ENCODE peak calls at places on chromosomes 3 and 15, in seven cellular contexts. P, L, T, A, J, I and M are unnamed samples.

GRCh38 chr3:130374033-130374432 is 28.6 kb downstream of the COL6A5 start:
- DNase-seq in P (no peak), L (no peak), T (no peak), A (no peak), J (no peak), I (no peak), M (no peak)

GRCh38 chr3:141067559-141067958 is 16.4 kb downstream of the SPSB4 start:
- DNase-seq in P (no peak), L (no peak), T (no peak), A (no peak), J (no peak), I (no peak), M (no peak)

GRCh38 chr15:33293619-33294309 is 17.0 kb upstream of the RYR3 start:
- DNase-seq in P (no peak), L (no peak), T (no peak), A (peak), J (no peak), I (no peak), M (no peak)

GRCh38 chr3:184691397-184692131 is 20.3 kb downstream of the MAGEF1 start:
- DNase-seq in P (no peak), L (peak), T (no peak), A (no peak), J (no peak), I (peak), M (no peak)

GRCh38 chr3:21551019-21551418 is 200.0 kb downstream of the ZNF385D start:
- DNase-seq in P (no peak), L (no peak), T (peak), A (no peak), J (no peak), I (no peak), M (peak)

GRCh38 chr15:36617529-36618196 is 38.2 kb downstream of the CDIN1 start:
- DNase-seq in P (no peak), L (no peak), T (no peak), A (no peak), J (no peak), I (no peak), M (no peak)

GRCh38 chr3:154775821-154776548 is 304.1 kb upstream of the MME start:
- DNase-seq in P (no peak), L (no peak), T (no peak), A (no peak), J (no peak), I (no peak), M (no peak)

GRCh38 chr15:26537653-26538052 is 235.2 kb downstream of the GABRB3 start:
- DNase-seq in P (no peak), L (no peak), T (no peak), A (no peak), J (no peak), I (no peak), M (no peak)

GRCh38 chr3:9727041-9727595 is 4.4 kb upstream of the BRPF1 start:
- DNase-seq in P (no peak), L (peak), T (peak), A (no peak), J (no peak), I (peak), M (no peak)

GRCh38 chr15:38461089-38461833 is 7.3 kb downstream of the FAM98B start:
- DNase-seq in P (no peak), L (no peak), T (no peak), A (no peak), J (no peak), I (no peak), M (no peak)

GRCh38 chr3:188187055-188187454 is 33.1 kb downstream of the LPP start:
- DNase-seq in P (no peak), L (no peak), T (peak), A (peak), J (no peak), I (no peak), M (no peak)

GRCh38 chr15:99109555-99110021 is 4.7 kb downstream of the SYNM start:
- DNase-seq in P (no peak), L (no peak), T (no peak), A (no peak), J (no peak), I (no peak), M (no peak)

GRCh38 chr15:48802867-48803266 is 8.0 kb downstream of the CEP152 start:
- DNase-seq in P (no peak), L (no peak), T (peak), A (peak), J (no peak), I (no peak), M (peak)

GRCh38 chr3:87468938-87469337 is 192.6 kb upstream of the POU1F1 start:
- DNase-seq in P (no peak), L (no peak), T (no peak), A (no peak), J (no peak), I (no peak), M (no peak)

GRCh38 chr3:20104167-20104661 is 64.0 kb downstream of the KAT2B start:
- DNase-seq in P (no peak), L (no peak), T (no peak), A (no peak), J (no peak), I (no peak), M (no peak)

GRCh38 chr15:94164202-94164807 is 67.1 kb upstream of the MCTP2 start:
- DNase-seq in P (peak), L (peak), T (peak), A (peak), J (peak), I (peak), M (peak)

GRCh38 chr3:28348286-28348636 is 260 bp upstream of the ZCWPW2 start:
- DNase-seq in P (no peak), L (no peak), T (no peak), A (no peak), J (no peak), I (no peak), M (no peak)

GRCh38 chr15:76150508-76150907 is 90.7 kb downstream of the TMEM266 start:
- DNase-seq in P (no peak), L (no peak), T (no peak), A (no peak), J (peak), I (no peak), M (no peak)

GRCh38 chr15:90248760-90249122 is 615 bp upstream of the TTLL13 start:
- DNase-seq in P (no peak), L (no peak), T (no peak), A (no peak), J (no peak), I (no peak), M (no peak)

GRCh38 chr3:29186131-29186599 is 94.7 kb upstream of the RBMS3 start:
- DNase-seq in P (no peak), L (no peak), T (peak), A (peak), J (no peak), I (no peak), M (peak)

GRCh38 chr3:88189361-88189810 is 39.6 kb downstream of the C3orf38 start:
- DNase-seq in P (no peak), L (no peak), T (peak), A (no peak), J (no peak), I (no peak), M (no peak)

GRCh38 chr15:50247819-50248650 is 17.5 kb downstream of the HDC start:
- DNase-seq in P (no peak), L (no peak), T (no peak), A (no peak), J (peak), I (no peak), M (no peak)

GRCh38 chr3:127857270-127857801 is 35.0 kb upstream of the MGLL start:
- DNase-seq in P (no peak), L (no peak), T (peak), A (no peak), J (no peak), I (peak), M (no peak)

GRCh38 chr15:66617137-66618090 is 51.6 kb upstream of the LCTL start:
- DNase-seq in P (no peak), L (no peak), T (no peak), A (peak), J (peak), I (no peak), M (peak)